ENCODE peak calls at places on chromosomes 13 and 19, in ten cellular contexts. One of them, this sample, is unnamed.

GRCh38 chr19:48617146-48617937 is 1.6 kb downstream of the RPL18 start:
- DNase-seq in GOT3: no peak
- DNase-seq in cerebellar nuclear complex: no peak
- DNase-seq in stimulated activated naive B cell treated with anti-CD40 and anti-IgM and Interleukin-4, amounts not matched to agents 10 μg/mL and 1 μg/mL and 100 μg/mL, for 72 hours: no peak
- DNase-seq in NCI-H1048: no peak
- DNase-seq in gastrocnemius medialis: no peak
- DNase-seq in ascending aorta: no peak
- DNase-seq in H7: no peak
- DNase-seq in T-helper 2 cell: no peak
- DNase-seq in memory B cell: no peak
- DNase-seq in this sample: no peak

GRCh38 chr19:4375620-4376228 is 24.6 kb downstream of the SH3GL1 start:
- DNase-seq in GOT3: peak
- DNase-seq in cerebellar nuclear complex: no peak
- DNase-seq in stimulated activated naive B cell treated with anti-CD40 and anti-IgM and Interleukin-4, amounts not matched to agents 10 μg/mL and 1 μg/mL and 100 μg/mL, for 72 hours: peak
- DNase-seq in NCI-H1048: no peak
- DNase-seq in gastrocnemius medialis: no peak
- DNase-seq in ascending aorta: peak
- DNase-seq in H7: peak
- DNase-seq in T-helper 2 cell: no peak
- DNase-seq in memory B cell: no peak
- DNase-seq in this sample: peak

GRCh38 chr13:80348308-80348707 is 7.4 kb upstream of the SPRY2 start:
- DNase-seq in GOT3: no peak
- DNase-seq in cerebellar nuclear complex: no peak
- DNase-seq in stimulated activated naive B cell treated with anti-CD40 and anti-IgM and Interleukin-4, amounts not matched to agents 10 μg/mL and 1 μg/mL and 100 μg/mL, for 72 hours: no peak
- DNase-seq in NCI-H1048: no peak
- DNase-seq in gastrocnemius medialis: no peak
- DNase-seq in ascending aorta: no peak
- DNase-seq in H7: no peak
- DNase-seq in T-helper 2 cell: no peak
- DNase-seq in memory B cell: no peak
- DNase-seq in this sample: peak

GRCh38 chr13:49840266-49840665 is 47.8 kb upstream of the KPNA3 start:
- DNase-seq in GOT3: no peak
- DNase-seq in cerebellar nuclear complex: no peak
- DNase-seq in stimulated activated naive B cell treated with anti-CD40 and anti-IgM and Interleukin-4, amounts not matched to agents 10 μg/mL and 1 μg/mL and 100 μg/mL, for 72 hours: no peak
- DNase-seq in NCI-H1048: no peak
- DNase-seq in gastrocnemius medialis: no peak
- DNase-seq in ascending aorta: no peak
- DNase-seq in H7: peak
- DNase-seq in T-helper 2 cell: no peak
- DNase-seq in memory B cell: no peak
- DNase-seq in this sample: no peak

GRCh38 chr19:41411094-41411493 is 13.5 kb downstream of the BCKDHA start:
- DNase-seq in GOT3: no peak
- DNase-seq in cerebellar nuclear complex: no peak
- DNase-seq in stimulated activated naive B cell treated with anti-CD40 and anti-IgM and Interleukin-4, amounts not matched to agents 10 μg/mL and 1 μg/mL and 100 μg/mL, for 72 hours: no peak
- DNase-seq in NCI-H1048: no peak
- DNase-seq in gastrocnemius medialis: no peak
- DNase-seq in ascending aorta: no peak
- DNase-seq in H7: no peak
- DNase-seq in T-helper 2 cell: no peak
- DNase-seq in memory B cell: no peak
- DNase-seq in this sample: no peak

GRCh38 chr19:29385191-29385795 is 140.5 kb upstream of the VSTM2B start:
- DNase-seq in GOT3: no peak
- DNase-seq in cerebellar nuclear complex: no peak
- DNase-seq in stimulated activated naive B cell treated with anti-CD40 and anti-IgM and Interleukin-4, amounts not matched to agents 10 μg/mL and 1 μg/mL and 100 μg/mL, for 72 hours: no peak
- DNase-seq in NCI-H1048: no peak
- DNase-seq in gastrocnemius medialis: no peak
- DNase-seq in ascending aorta: peak
- DNase-seq in H7: no peak
- DNase-seq in T-helper 2 cell: no peak
- DNase-seq in memory B cell: no peak
- DNase-seq in this sample: no peak

GRCh38 chr19:18135712-18136584 is 17.0 kb upstream of the PIK3R2 start:
- DNase-seq in GOT3: no peak
- DNase-seq in cerebellar nuclear complex: no peak
- DNase-seq in stimulated activated naive B cell treated with anti-CD40 and anti-IgM and Interleukin-4, amounts not matched to agents 10 μg/mL and 1 μg/mL and 100 μg/mL, for 72 hours: no peak
- DNase-seq in NCI-H1048: no peak
- DNase-seq in gastrocnemius medialis: no peak
- DNase-seq in ascending aorta: no peak
- DNase-seq in H7: no peak
- DNase-seq in T-helper 2 cell: no peak
- DNase-seq in memory B cell: no peak
- DNase-seq in this sample: no peak

GRCh38 chr19:4456566-4456842 is 1.1 kb downstream of the UBXN6 start:
- DNase-seq in GOT3: no peak
- DNase-seq in cerebellar nuclear complex: no peak
- DNase-seq in stimulated activated naive B cell treated with anti-CD40 and anti-IgM and Interleukin-4, amounts not matched to agents 10 μg/mL and 1 μg/mL and 100 μg/mL, for 72 hours: no peak
- DNase-seq in NCI-H1048: no peak
- DNase-seq in gastrocnemius medialis: no peak
- DNase-seq in ascending aorta: peak
- DNase-seq in H7: no peak
- DNase-seq in T-helper 2 cell: no peak
- DNase-seq in memory B cell: no peak
- DNase-seq in this sample: peak

GRCh38 chr13:75485286-75486062 is 3.5 kb upstream of the TBC1D4 start:
- DNase-seq in GOT3: no peak
- DNase-seq in cerebellar nuclear complex: no peak
- DNase-seq in stimulated activated naive B cell treated with anti-CD40 and anti-IgM and Interleukin-4, amounts not matched to agents 10 μg/mL and 1 μg/mL and 100 μg/mL, for 72 hours: no peak
- DNase-seq in NCI-H1048: no peak
- DNase-seq in gastrocnemius medialis: no peak
- DNase-seq in ascending aorta: no peak
- DNase-seq in H7: no peak
- DNase-seq in T-helper 2 cell: no peak
- DNase-seq in memory B cell: no peak
- DNase-seq in this sample: peak

GRCh38 chr13:110575322-110576069 is 14.0 kb upstream of the RAB20 start:
- DNase-seq in GOT3: no peak
- DNase-seq in cerebellar nuclear complex: no peak
- DNase-seq in stimulated activated naive B cell treated with anti-CD40 and anti-IgM and Interleukin-4, amounts not matched to agents 10 μg/mL and 1 μg/mL and 100 μg/mL, for 72 hours: peak
- DNase-seq in NCI-H1048: no peak
- DNase-seq in gastrocnemius medialis: peak
- DNase-seq in ascending aorta: no peak
- DNase-seq in H7: peak
- DNase-seq in T-helper 2 cell: no peak
- DNase-seq in memory B cell: peak
- DNase-seq in this sample: peak

GRCh38 chr13:41259875-41260501 is 3.4 kb downstream of the MTRF1 start:
- DNase-seq in GOT3: no peak
- DNase-seq in cerebellar nuclear complex: no peak
- DNase-seq in stimulated activated naive B cell treated with anti-CD40 and anti-IgM and Interleukin-4, amounts not matched to agents 10 μg/mL and 1 μg/mL and 100 μg/mL, for 72 hours: no peak
- DNase-seq in NCI-H1048: no peak
- DNase-seq in gastrocnemius medialis: no peak
- DNase-seq in ascending aorta: no peak
- DNase-seq in H7: no peak
- DNase-seq in T-helper 2 cell: no peak
- DNase-seq in memory B cell: no peak
- DNase-seq in this sample: no peak

GRCh38 chr19:903266-903797 is 9.7 kb downstream of the R3HDM4 start:
- DNase-seq in GOT3: no peak
- DNase-seq in cerebellar nuclear complex: no peak
- DNase-seq in stimulated activated naive B cell treated with anti-CD40 and anti-IgM and Interleukin-4, amounts not matched to agents 10 μg/mL and 1 μg/mL and 100 μg/mL, for 72 hours: no peak
- DNase-seq in NCI-H1048: no peak
- DNase-seq in gastrocnemius medialis: no peak
- DNase-seq in ascending aorta: no peak
- DNase-seq in H7: no peak
- DNase-seq in T-helper 2 cell: no peak
- DNase-seq in memory B cell: no peak
- DNase-seq in this sample: peak

GRCh38 chr19:16095071-16095571 is 16.6 kb upstream of the RAB8A start:
- DNase-seq in GOT3: no peak
- DNase-seq in cerebellar nuclear complex: no peak
- DNase-seq in stimulated activated naive B cell treated with anti-CD40 and anti-IgM and Interleukin-4, amounts not matched to agents 10 μg/mL and 1 μg/mL and 100 μg/mL, for 72 hours: peak
- DNase-seq in NCI-H1048: no peak
- DNase-seq in gastrocnemius medialis: no peak
- DNase-seq in ascending aorta: peak
- DNase-seq in H7: no peak
- DNase-seq in T-helper 2 cell: no peak
- DNase-seq in memory B cell: no peak
- DNase-seq in this sample: no peak

GRCh38 chr13:22114630-22115311 is 443.9 kb downstream of the FGF9 start:
- DNase-seq in GOT3: no peak
- DNase-seq in cerebellar nuclear complex: no peak
- DNase-seq in stimulated activated naive B cell treated with anti-CD40 and anti-IgM and Interleukin-4, amounts not matched to agents 10 μg/mL and 1 μg/mL and 100 μg/mL, for 72 hours: peak
- DNase-seq in NCI-H1048: no peak
- DNase-seq in gastrocnemius medialis: peak
- DNase-seq in ascending aorta: no peak
- DNase-seq in H7: no peak
- DNase-seq in T-helper 2 cell: no peak
- DNase-seq in memory B cell: peak
- DNase-seq in this sample: no peak

GRCh38 chr19:35030257-35031071 is at the start of gene SCN1B:
- DNase-seq in GOT3: peak
- DNase-seq in cerebellar nuclear complex: no peak
- DNase-seq in stimulated activated naive B cell treated with anti-CD40 and anti-IgM and Interleukin-4, amounts not matched to agents 10 μg/mL and 1 μg/mL and 100 μg/mL, for 72 hours: peak
- DNase-seq in NCI-H1048: no peak
- DNase-seq in gastrocnemius medialis: peak
- DNase-seq in ascending aorta: peak
- DNase-seq in H7: peak
- DNase-seq in T-helper 2 cell: peak
- DNase-seq in memory B cell: no peak
- DNase-seq in this sample: peak

GRCh38 chr19:42313840-42314755 is 989 bp downstream of the TMEM145 start:
- DNase-seq in GOT3: no peak
- DNase-seq in cerebellar nuclear complex: no peak
- DNase-seq in stimulated activated naive B cell treated with anti-CD40 and anti-IgM and Interleukin-4, amounts not matched to agents 10 μg/mL and 1 μg/mL and 100 μg/mL, for 72 hours: no peak
- DNase-seq in NCI-H1048: no peak
- DNase-seq in gastrocnemius medialis: no peak
- DNase-seq in ascending aorta: no peak
- DNase-seq in H7: peak
- DNase-seq in T-helper 2 cell: no peak
- DNase-seq in memory B cell: no peak
- DNase-seq in this sample: no peak

GRCh38 chr19:54035215-54036178 is 28.2 kb downstream of the VSTM1 start:
- DNase-seq in GOT3: no peak
- DNase-seq in cerebellar nuclear complex: no peak
- DNase-seq in stimulated activated naive B cell treated with anti-CD40 and anti-IgM and Interleukin-4, amounts not matched to agents 10 μg/mL and 1 μg/mL and 100 μg/mL, for 72 hours: no peak
- DNase-seq in NCI-H1048: no peak
- DNase-seq in gastrocnemius medialis: no peak
- DNase-seq in ascending aorta: no peak
- DNase-seq in H7: peak
- DNase-seq in T-helper 2 cell: no peak
- DNase-seq in memory B cell: no peak
- DNase-seq in this sample: peak

GRCh38 chr19:11088508-11089253 is 582 bp upstream of the LDLR start:
- DNase-seq in GOT3: no peak
- DNase-seq in cerebellar nuclear complex: no peak
- DNase-seq in stimulated activated naive B cell treated with anti-CD40 and anti-IgM and Interleukin-4, amounts not matched to agents 10 μg/mL and 1 μg/mL and 100 μg/mL, for 72 hours: no peak
- DNase-seq in NCI-H1048: no peak
- DNase-seq in gastrocnemius medialis: peak
- DNase-seq in ascending aorta: peak
- DNase-seq in H7: peak
- DNase-seq in T-helper 2 cell: no peak
- DNase-seq in memory B cell: no peak
- DNase-seq in this sample: no peak

GRCh38 chr19:5090780-5091575 is 122.1 kb downstream of the KDM4B start:
- DNase-seq in GOT3: no peak
- DNase-seq in cerebellar nuclear complex: no peak
- DNase-seq in stimulated activated naive B cell treated with anti-CD40 and anti-IgM and Interleukin-4, amounts not matched to agents 10 μg/mL and 1 μg/mL and 100 μg/mL, for 72 hours: no peak
- DNase-seq in NCI-H1048: no peak
- DNase-seq in gastrocnemius medialis: no peak
- DNase-seq in ascending aorta: peak
- DNase-seq in H7: no peak
- DNase-seq in T-helper 2 cell: no peak
- DNase-seq in memory B cell: no peak
- DNase-seq in this sample: peak

GRCh38 chr13:52926971-52927370 is 78.5 kb upstream of the PCDH8 start:
- DNase-seq in GOT3: no peak
- DNase-seq in cerebellar nuclear complex: no peak
- DNase-seq in stimulated activated naive B cell treated with anti-CD40 and anti-IgM and Interleukin-4, amounts not matched to agents 10 μg/mL and 1 μg/mL and 100 μg/mL, for 72 hours: no peak
- DNase-seq in NCI-H1048: no peak
- DNase-seq in gastrocnemius medialis: no peak
- DNase-seq in ascending aorta: no peak
- DNase-seq in H7: no peak
- DNase-seq in T-helper 2 cell: no peak
- DNase-seq in memory B cell: no peak
- DNase-seq in this sample: no peak

GRCh38 chr13:40031031-40031430 is 375.6 kb downstream of the COG6 start:
- DNase-seq in GOT3: no peak
- DNase-seq in cerebellar nuclear complex: no peak
- DNase-seq in stimulated activated naive B cell treated with anti-CD40 and anti-IgM and Interleukin-4, amounts not matched to agents 10 μg/mL and 1 μg/mL and 100 μg/mL, for 72 hours: no peak
- DNase-seq in NCI-H1048: no peak
- DNase-seq in gastrocnemius medialis: no peak
- DNase-seq in ascending aorta: no peak
- DNase-seq in H7: no peak
- DNase-seq in T-helper 2 cell: no peak
- DNase-seq in memory B cell: no peak
- DNase-seq in this sample: peak

GRCh38 chr13:48748681-48749080 is 95.0 kb downstream of the CYSLTR2 start:
- DNase-seq in GOT3: no peak
- DNase-seq in cerebellar nuclear complex: no peak
- DNase-seq in stimulated activated naive B cell treated with anti-CD40 and anti-IgM and Interleukin-4, amounts not matched to agents 10 μg/mL and 1 μg/mL and 100 μg/mL, for 72 hours: no peak
- DNase-seq in NCI-H1048: no peak
- DNase-seq in gastrocnemius medialis: no peak
- DNase-seq in ascending aorta: no peak
- DNase-seq in H7: no peak
- DNase-seq in T-helper 2 cell: no peak
- DNase-seq in memory B cell: no peak
- DNase-seq in this sample: no peak

GRCh38 chr13:103883152-103883551 is 816.9 kb upstream of the SLC10A2 start:
- DNase-seq in GOT3: peak
- DNase-seq in cerebellar nuclear complex: no peak
- DNase-seq in stimulated activated naive B cell treated with anti-CD40 and anti-IgM and Interleukin-4, amounts not matched to agents 10 μg/mL and 1 μg/mL and 100 μg/mL, for 72 hours: no peak
- DNase-seq in NCI-H1048: peak
- DNase-seq in gastrocnemius medialis: peak
- DNase-seq in ascending aorta: peak
- DNase-seq in H7: peak
- DNase-seq in T-helper 2 cell: no peak
- DNase-seq in memory B cell: no peak
- DNase-seq in this sample: peak

GRCh38 chr19:1284979-1285736 is 515 bp upstream of the EFNA2 start:
- DNase-seq in GOT3: no peak
- DNase-seq in cerebellar nuclear complex: no peak
- DNase-seq in stimulated activated naive B cell treated with anti-CD40 and anti-IgM and Interleukin-4, amounts not matched to agents 10 μg/mL and 1 μg/mL and 100 μg/mL, for 72 hours: no peak
- DNase-seq in NCI-H1048: no peak
- DNase-seq in gastrocnemius medialis: no peak
- DNase-seq in ascending aorta: no peak
- DNase-seq in H7: peak
- DNase-seq in T-helper 2 cell: no peak
- DNase-seq in memory B cell: peak
- DNase-seq in this sample: no peak

GRCh38 chr19:425056-425455 is 16.1 kb upstream of the C2CD4C start:
- DNase-seq in GOT3: no peak
- DNase-seq in cerebellar nuclear complex: no peak
- DNase-seq in stimulated activated naive B cell treated with anti-CD40 and anti-IgM and Interleukin-4, amounts not matched to agents 10 μg/mL and 1 μg/mL and 100 μg/mL, for 72 hours: no peak
- DNase-seq in NCI-H1048: no peak
- DNase-seq in gastrocnemius medialis: no peak
- DNase-seq in ascending aorta: no peak
- DNase-seq in H7: no peak
- DNase-seq in T-helper 2 cell: no peak
- DNase-seq in memory B cell: no peak
- DNase-seq in this sample: no peak

GRCh38 chr13:33744589-33745369 is 73.2 kb upstream of the RFC3 start:
- DNase-seq in GOT3: no peak
- DNase-seq in cerebellar nuclear complex: no peak
- DNase-seq in stimulated activated naive B cell treated with anti-CD40 and anti-IgM and Interleukin-4, amounts not matched to agents 10 μg/mL and 1 μg/mL and 100 μg/mL, for 72 hours: no peak
- DNase-seq in NCI-H1048: no peak
- DNase-seq in gastrocnemius medialis: no peak
- DNase-seq in ascending aorta: no peak
- DNase-seq in H7: no peak
- DNase-seq in T-helper 2 cell: no peak
- DNase-seq in memory B cell: no peak
- DNase-seq in this sample: no peak

GRCh38 chr19:17320435-17320834 is 11.1 kb downstream of the DDA1 start:
- DNase-seq in GOT3: no peak
- DNase-seq in cerebellar nuclear complex: no peak
- DNase-seq in stimulated activated naive B cell treated with anti-CD40 and anti-IgM and Interleukin-4, amounts not matched to agents 10 μg/mL and 1 μg/mL and 100 μg/mL, for 72 hours: no peak
- DNase-seq in NCI-H1048: no peak
- DNase-seq in gastrocnemius medialis: no peak
- DNase-seq in ascending aorta: no peak
- DNase-seq in H7: peak
- DNase-seq in T-helper 2 cell: no peak
- DNase-seq in memory B cell: no peak
- DNase-seq in this sample: no peak

GRCh38 chr13:78029891-78030290 is 111.3 kb upstream of the EDNRB start:
- DNase-seq in GOT3: no peak
- DNase-seq in cerebellar nuclear complex: no peak
- DNase-seq in stimulated activated naive B cell treated with anti-CD40 and anti-IgM and Interleukin-4, amounts not matched to agents 10 μg/mL and 1 μg/mL and 100 μg/mL, for 72 hours: no peak
- DNase-seq in NCI-H1048: no peak
- DNase-seq in gastrocnemius medialis: no peak
- DNase-seq in ascending aorta: no peak
- DNase-seq in H7: no peak
- DNase-seq in T-helper 2 cell: no peak
- DNase-seq in memory B cell: no peak
- DNase-seq in this sample: no peak